ENCODE peak calls at places on chromosome 12, in nine cellular contexts. T is left ventricle myocardium inferior, R is MM.1S, Z is choroid plexus epithelial cell, S is fibroblast of pulmonary artery, Q is tibial nerve, A is nephron progenitor cell, X is mucosa of descending colon, N is IMR-90. O is an unnamed sample.

GRCh38 chr12:58916891-58917570 is 3.3 kb downstream of the LRIG3 start:
- DNase-seq in T (no peak), R (no peak), Z (peak; percentile 86), S (peak; percentile 60), Q (no peak), A (peak; percentile 50), X (no peak), N (peak; percentile 63), O (no peak)

GRCh38 chr12:120361506-120362208 is 7.3 kb downstream of the MSI1 start:
- DNase-seq in T (peak; percentile 48), R (no peak), Z (peak; percentile 81), S (peak; percentile 68), Q (peak; percentile 31), A (peak; percentile 86), X (no peak), N (peak; percentile 34), O (peak; percentile 85)

GRCh38 chr12:106271575-106272505 is 24.0 kb upstream of the CKAP4 start:
- DNase-seq in T (no peak), R (no peak), Z (no peak), S (no peak), Q (no peak), A (no peak), X (no peak), N (no peak), O (no peak)

GRCh38 chr12:105617141-105617540 is 286.6 kb downstream of the C12orf75 start:
- DNase-seq in T (no peak), R (no peak), Z (no peak), S (no peak), Q (no peak), A (no peak), X (no peak), N (no peak), O (no peak)

GRCh38 chr12:58491296-58491695 is 429.0 kb downstream of the LRIG3 start:
- DNase-seq in T (no peak), R (no peak), Z (peak; percentile 47), S (peak; percentile 43), Q (no peak), A (no peak), X (no peak), N (peak; percentile 90), O (no peak)

GRCh38 chr12:113049976-113050742 is 6.4 kb upstream of the DTX1 start:
- DNase-seq in T (no peak), R (no peak), Z (no peak), S (peak; percentile 23), Q (no peak), A (peak; percentile 62), X (no peak), N (no peak), O (peak; percentile 52)

GRCh38 chr12:101076940-101077351 is 133.1 kb downstream of the SLC5A8 start:
- DNase-seq in T (no peak), R (no peak), Z (no peak), S (peak; percentile 34), Q (no peak), A (no peak), X (no peak), N (peak; percentile 29), O (no peak)

GRCh38 chr12:85076688-85077430 is 40.7 kb downstream of the LRRIQ1 start:
- DNase-seq in T (no peak), R (peak; percentile 70), Z (peak; percentile 97), S (peak; percentile 91), Q (no peak), A (no peak), X (no peak), N (peak; percentile 92), O (peak; percentile 19)

GRCh38 chr12:122005252-122005651 is 16.4 kb upstream of the BCL7A start:
- DNase-seq in T (no peak), R (no peak), Z (no peak), S (no peak), Q (no peak), A (no peak), X (no peak), N (no peak), O (no peak)

GRCh38 chr12:5018677-5019076 is 25.0 kb upstream of the KCNA5 start:
- DNase-seq in T (no peak), R (no peak), Z (no peak), S (no peak), Q (no peak), A (no peak), X (no peak), N (no peak), O (no peak)

GRCh38 chr12:78764913-78765312 is 99.7 kb upstream of the SYT1 start:
- DNase-seq in T (no peak), R (no peak), Z (no peak), S (no peak), Q (no peak), A (no peak), X (no peak), N (no peak), O (no peak)

DNA sequence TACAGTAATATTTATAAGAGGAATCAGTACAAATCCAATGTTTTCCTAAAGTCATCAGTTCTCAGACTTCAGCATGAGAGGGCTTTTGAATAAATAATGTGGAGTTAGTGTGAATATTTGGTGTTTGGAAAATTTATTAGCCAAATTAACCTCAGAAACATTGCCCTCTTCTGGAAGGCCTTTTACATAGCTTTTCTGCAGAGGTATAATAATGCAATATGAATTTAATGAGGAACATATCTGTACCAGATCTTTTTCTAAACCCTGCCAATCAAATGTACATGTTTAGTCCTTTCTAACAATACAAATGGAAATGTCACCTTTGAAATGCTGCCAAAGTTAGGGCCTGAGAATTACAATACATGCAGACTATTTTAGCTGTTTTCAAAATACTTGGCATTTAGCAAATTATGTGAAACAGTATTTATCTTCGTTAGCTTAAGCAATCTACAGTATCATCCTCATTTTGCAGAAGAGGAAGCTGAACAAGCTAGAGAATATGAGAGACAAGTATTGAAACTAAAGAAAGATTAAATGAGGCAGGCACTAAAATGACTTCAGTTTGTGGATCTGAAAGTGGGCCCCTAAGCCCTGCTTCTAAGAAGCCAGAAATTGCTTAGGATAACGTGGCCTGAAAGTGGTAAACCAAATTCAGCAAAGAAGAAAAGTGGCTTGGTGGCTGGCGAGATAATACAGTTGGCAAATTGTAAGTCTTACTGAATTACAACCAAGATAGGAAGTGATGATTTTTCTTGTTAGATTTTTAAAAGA is 60.4 kb upstream of the MANSC4 start:
- DNase-seq in T (no peak), R (peak; percentile 9), Z (peak; percentile 42), S (no peak), Q (no peak), A (no peak), X (no peak), N (no peak), O (no peak)
- TF ChIP-seq CTCF in T (no peak), R (peak; percentile 34), Z (peak; percentile 65), S (peak; percentile 59), Q (no peak), A (no peak), X (no peak), N (peak; percentile 58), O (no peak)

DNA sequence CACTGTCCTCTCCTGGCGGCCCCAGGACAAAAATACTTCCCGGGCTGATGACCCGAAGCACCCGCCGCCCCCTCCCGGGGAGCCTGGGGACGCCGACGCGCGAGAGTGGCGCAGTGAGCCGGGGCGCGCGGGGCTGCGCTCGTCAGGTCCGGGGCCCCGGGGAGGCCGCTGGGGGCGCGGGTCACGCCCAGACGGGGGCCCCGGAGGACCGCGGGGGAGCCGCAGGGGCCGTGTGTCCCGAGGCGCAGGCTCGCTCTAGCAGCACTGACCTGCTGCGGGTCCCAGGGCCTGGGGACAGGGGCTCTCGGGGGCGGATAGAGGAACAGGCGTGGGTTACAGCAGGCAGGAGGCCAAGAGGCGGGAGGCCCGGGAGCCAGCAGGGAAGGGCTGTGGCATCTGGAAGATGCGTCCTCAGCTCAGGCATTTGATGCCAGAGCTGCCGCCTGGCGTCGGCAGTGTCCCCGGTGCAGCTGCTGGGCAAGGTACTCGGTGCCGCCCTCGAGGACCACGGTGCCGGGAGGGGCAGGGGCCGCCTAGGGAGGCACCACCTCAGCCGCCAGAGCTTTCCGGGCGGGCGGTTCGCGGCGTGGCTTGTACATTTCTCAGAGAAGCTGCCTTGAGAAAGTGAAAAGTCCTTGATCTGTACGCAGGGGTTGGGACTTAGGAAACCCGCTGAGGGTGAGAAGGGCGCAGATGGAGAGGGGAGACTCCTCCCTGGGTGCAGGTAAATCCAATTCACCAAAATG is 1.2 kb downstream of the WNT5B start:
- DNase-seq in T (peak; percentile 63), R (no peak), Z (no peak), S (no peak), Q (peak; percentile 41), A (peak; percentile 68), X (peak; percentile 75), N (no peak), O (peak; percentile 52)
- TF ChIP-seq CTCF in T (peak; percentile 31), R (no peak), Z (no peak), S (no peak), Q (peak; percentile 13), A (peak; percentile 3), X (no peak), N (no peak), O (peak; percentile 26)

GRCh38 chr12:76952995-76953394 is 74.2 kb upstream of the CSRP2 start:
- DNase-seq in T (no peak), R (no peak), Z (no peak), S (no peak), Q (no peak), A (no peak), X (no peak), N (no peak), O (no peak)
- TF ChIP-seq CTCF in T (no peak), R (no peak), Z (no peak), S (no peak), Q (no peak), A (no peak), X (no peak), N (no peak), O (no peak)

GRCh38 chr12:104456417-104456949 is at the start of gene CHST11:
- DNase-seq in T (peak; percentile 86), R (peak; percentile 85), Z (peak; percentile 91), S (peak; percentile 93), Q (peak; percentile 47), A (peak; percentile 90), X (peak; percentile 78), N (peak; percentile 79), O (peak; percentile 95)
- TF ChIP-seq CTCF in T (peak; percentile 42), R (peak; percentile 23), Z (peak; percentile 53), S (peak; percentile 39), Q (peak; percentile 10), A (no peak), X (no peak), N (peak; percentile 18), O (peak; percentile 17)

DNA sequence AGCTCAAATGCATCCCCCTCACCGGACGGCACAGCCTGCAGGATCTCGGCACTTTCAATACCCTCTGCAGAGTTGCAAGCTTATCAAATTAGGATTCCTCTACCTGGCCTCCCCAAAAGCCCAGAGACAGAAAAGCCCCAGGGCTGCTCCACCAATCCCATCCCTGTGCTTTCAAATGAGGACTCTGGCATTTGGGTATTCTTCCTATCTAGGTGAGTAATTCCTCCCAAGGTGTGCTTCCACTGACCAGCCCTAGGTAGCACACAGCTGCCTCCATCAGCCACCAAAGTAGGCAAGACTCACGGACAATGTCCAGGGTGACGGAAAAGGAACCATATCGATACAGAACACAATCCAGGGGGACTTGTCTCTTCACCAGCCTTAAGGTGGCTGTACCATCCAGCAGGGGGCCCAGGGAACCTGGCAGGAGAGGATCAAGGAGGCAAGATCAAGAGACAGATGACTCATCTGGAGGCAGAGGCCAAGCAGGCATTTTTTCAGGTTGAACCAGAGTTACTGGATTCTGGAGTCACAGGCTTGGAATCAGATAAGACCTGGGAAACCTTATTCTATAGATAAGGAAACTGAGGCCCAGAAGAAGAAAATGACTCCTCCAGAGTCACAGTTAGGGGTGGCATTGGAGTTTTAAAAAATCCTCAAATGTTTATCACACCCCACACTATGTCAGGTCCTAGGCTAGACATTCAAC is 9.9 kb downstream of the PMEL start:
- DNase-seq in T (no peak), R (no peak), Z (peak; percentile 36), S (peak; percentile 51), Q (no peak), A (no peak), X (peak; percentile 39), N (peak; percentile 76), O (no peak)
- TF ChIP-seq CTCF in T (no peak), R (no peak), Z (peak; percentile 40), S (peak; percentile 35), Q (peak; percentile 13), A (no peak), X (no peak), N (peak; percentile 51), O (peak; percentile 41)